ENCODE peak calls at places on chromosomes 1 and 21, in ten cellular contexts. E is heart right ventricle; A is dorsolateral prefrontal cortex; K is epithelial cell of esophagus; M is suprapubic skin; D is effector memory CD8-positive, alpha-beta T cell; X is body of pancreas; V is neural progenitor cell; B is colonic mucosa; C is thoracic aorta. U is an unnamed sample.

GRCh38 chr1:165632491-165632890 is 1.5 kb downstream of the MGST3 start:
- DNase-seq in E (no peak), A (no peak), K (no peak), M (no peak), D (no peak), X (no peak), V (peak; percentile 46), B (no peak), C (no peak), U (no peak)

GRCh38 chr1:109768335-109768650 is 4.6 kb upstream of the EPS8L3 start:
- DNase-seq in E (no peak), A (no peak), K (no peak), M (no peak), D (no peak), X (no peak), V (no peak), B (no peak), C (no peak), U (no peak)

GRCh38 chr21:32184485-32184884 is 94.4 kb downstream of the MIS18A start:
- DNase-seq in E (no peak), A (no peak), K (no peak), M (no peak), D (no peak), X (no peak), V (no peak), B (no peak), C (no peak), U (no peak)

GRCh38 chr21:26119906-26120305 is 50.7 kb downstream of the APP start:
- DNase-seq in E (no peak), A (no peak), K (no peak), M (no peak), D (no peak), X (no peak), V (no peak), B (no peak), C (no peak), U (no peak)

GRCh38 chr21:46215436-46216131 is 13.0 kb downstream of the LSS start:
- DNase-seq in E (no peak), A (no peak), K (no peak), M (peak; percentile 74), D (no peak), X (no peak), V (no peak), B (no peak), C (no peak), U (no peak)

GRCh38 chr1:26779093-26779668 is 8.6 kb upstream of the PIGV start:
- DNase-seq in E (no peak), A (no peak), K (no peak), M (no peak), D (no peak), X (no peak), V (no peak), B (no peak), C (no peak), U (no peak)

GRCh38 chr1:30451532-30452125 is 271.8 kb downstream of the MATN1 start:
- DNase-seq in E (no peak), A (no peak), K (no peak), M (peak; percentile 45), D (no peak), X (no peak), V (no peak), B (no peak), C (no peak), U (no peak)

GRCh38 chr1:227945891-227946623 is 1.7 kb downstream of the WNT9A start:
- DNase-seq in E (peak; percentile 47), A (no peak), K (peak; percentile 84), M (peak; percentile 86), D (no peak), X (peak; percentile 93), V (no peak), B (peak; percentile 80), C (no peak), U (no peak)

GRCh38 chr1:207565546-207566468 is 69.8 kb downstream of the CR1 start:
- DNase-seq in E (no peak), A (peak; percentile 21), K (peak; percentile 15), M (no peak), D (no peak), X (peak; percentile 14), V (peak; percentile 34), B (no peak), C (no peak), U (peak; percentile 12)

GRCh38 chr1:39236971-39237370 is 32.5 kb downstream of the MACF1 start:
- DNase-seq in E (no peak), A (no peak), K (no peak), M (no peak), D (no peak), X (no peak), V (no peak), B (no peak), C (no peak), U (no peak)

GRCh38 chr1:218611916-218612580 is 266.9 kb downstream of the TGFB2 start:
- DNase-seq in E (no peak), A (no peak), K (no peak), M (no peak), D (no peak), X (no peak), V (no peak), B (no peak), C (no peak), U (no peak)

GRCh38 chr1:25442178-25442577 is 11.5 kb downstream of the MACO1 start:
- DNase-seq in E (no peak), A (no peak), K (peak; percentile 41), M (no peak), D (no peak), X (no peak), V (no peak), B (no peak), C (no peak), U (peak; percentile 59)

GRCh38 chr1:35561297-35561971 is 3.8 kb downstream of the NCDN start:
- DNase-seq in E (no peak), A (peak; percentile 27), K (no peak), M (no peak), D (no peak), X (no peak), V (no peak), B (no peak), C (no peak), U (no peak)

GRCh38 chr1:87678221-87678715 is 349.6 kb downstream of the LMO4 start:
- DNase-seq in E (no peak), A (no peak), K (peak; percentile 61), M (no peak), D (no peak), X (no peak), V (no peak), B (no peak), C (no peak), U (no peak)

GRCh38 chr1:226978350-226979114 is 38.4 kb downstream of the COQ8A start:
- DNase-seq in E (no peak), A (no peak), K (no peak), M (no peak), D (no peak), X (no peak), V (no peak), B (no peak), C (no peak), U (no peak)

GRCh38 chr1:162300057-162300917 is 76.4 kb downstream of the SPATA46 start:
- DNase-seq in E (no peak), A (no peak), K (no peak), M (no peak), D (no peak), X (no peak), V (peak; percentile 17), B (no peak), C (no peak), U (no peak)